ENCODE peak calls at places on chromosomes 6 and 20, in four cellular contexts. C, Q, V and O are unnamed samples.

GRCh38 chr6:7183707-7184106 is 75.9 kb downstream of the RREB1 start:
- DNase-seq in C (no peak), Q (no peak), V (no peak), O (no peak)

GRCh38 chr20:44104807-44105517 is 82.0 kb downstream of the JPH2 start:
- DNase-seq in C (no peak), Q (peak; percentile 72), V (peak; percentile 83), O (peak; percentile 47)

GRCh38 chr6:168208854-168209253 is 110.7 kb downstream of the DACT2 start:
- DNase-seq in C (no peak), Q (no peak), V (no peak), O (no peak)

GRCh38 chr20:62632575-62632974 is 9.7 kb upstream of the SLCO4A1 start:
- DNase-seq in C (no peak), Q (no peak), V (no peak), O (no peak)

GRCh38 chr6:48135352-48136084 is 24.5 kb upstream of the PTCHD4 start:
- DNase-seq in C (no peak), Q (peak; percentile 78), V (peak; percentile 88), O (peak; percentile 62)

GRCh38 chr6:27891300-27891913 is 20.8 kb downstream of the OR2B2 start:
- DNase-seq in C (no peak), Q (no peak), V (no peak), O (no peak)

GRCh38 chr20:55538261-55538908 is 466.9 kb downstream of the CBLN4 start:
- DNase-seq in C (no peak), Q (peak; percentile 46), V (peak; percentile 5), O (no peak)

GRCh38 chr6:143333081-143333480 is 117.4 kb downstream of the ADAT2 start:
- DNase-seq in C (no peak), Q (peak; percentile 91), V (peak; percentile 26), O (peak; percentile 47)

GRCh38 chr20:37776049-37776448 is 82.2 kb downstream of the CTNNBL1 start:
- DNase-seq in C (no peak), Q (no peak), V (no peak), O (no peak)

GRCh38 chr6:118377711-118378414 is 170.2 kb upstream of the PLN start:
- DNase-seq in C (no peak), Q (no peak), V (no peak), O (no peak)

GRCh38 chr20:20780127-20780822 is 67.8 kb upstream of the RALGAPA2 start:
- DNase-seq in C (no peak), Q (peak; percentile 70), V (no peak), O (peak; percentile 41)

GRCh38 chr20:5222919-5223634 is 93.7 kb downstream of the PROKR2 start:
- DNase-seq in C (peak; percentile 18), Q (peak; percentile 41), V (peak; percentile 46), O (peak; percentile 77)

GRCh38 chr6:30685157-30685976 is 1.1 kb downstream of the PPP1R18 start:
- DNase-seq in C (no peak), Q (peak; percentile 40), V (no peak), O (peak; percentile 60)

GRCh38 chr6:30687659-30688431 is 1.4 kb upstream of the PPP1R18 start:
- DNase-seq in C (no peak), Q (no peak), V (peak; percentile 41), O (peak; percentile 78)

GRCh38 chr6:30685977-30686907 is at the start of gene PPP1R18:
- DNase-seq in C (no peak), Q (peak; percentile 76), V (no peak), O (peak; percentile 86)

GRCh38 chr6:30688569-30688968 is 2.1 kb upstream of the PPP1R18 start:
- DNase-seq in C (no peak), Q (no peak), V (no peak), O (no peak)

DNA sequence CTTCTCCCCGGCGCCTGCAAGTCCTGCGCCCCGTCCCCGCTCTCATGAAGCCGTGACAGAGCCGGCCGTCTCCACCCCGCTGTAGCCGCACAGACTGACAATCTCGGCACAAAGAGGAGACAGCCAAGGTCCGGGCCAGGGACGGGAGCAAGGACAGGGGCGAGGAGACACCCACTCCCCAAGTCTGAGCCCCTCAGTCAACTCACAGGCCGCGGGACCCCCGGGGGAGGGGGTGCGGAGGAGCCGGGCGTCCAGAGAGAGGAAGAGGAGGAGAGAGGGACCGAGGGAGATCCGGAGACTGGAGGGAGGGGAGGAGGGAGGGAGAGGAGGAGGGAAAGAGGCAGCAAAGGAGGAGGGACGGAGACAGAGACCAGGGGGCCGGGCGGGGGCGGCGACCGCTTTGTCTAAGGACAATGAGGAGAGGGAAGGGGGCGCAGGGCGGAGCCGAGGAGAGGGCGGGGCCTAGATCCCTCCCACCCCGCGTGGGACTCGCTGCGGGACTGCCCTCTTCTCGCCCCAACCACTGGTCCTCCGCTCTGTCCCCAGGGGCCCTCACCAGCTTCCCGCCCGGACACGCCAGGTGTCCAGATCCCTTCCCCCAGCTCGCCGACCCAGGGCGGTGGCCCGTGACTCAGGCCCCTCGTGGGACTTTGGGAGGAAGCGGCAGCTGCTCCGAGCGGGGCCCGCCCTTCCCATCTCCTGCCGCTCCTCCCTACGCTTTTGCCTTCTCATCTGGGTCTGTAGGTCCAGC is 638 bp upstream of the PPP1R18 start:
- DNase-seq in C (no peak), Q (peak; percentile 99), V (peak; percentile 97), O (peak; percentile 99)
- H3K4me2 ChIP-seq in C (peak overlapping the region; percentile 98), Q (peak overlapping the region; percentile 95), V (peak overlapping the region; percentile 100), O (peak overlapping the region; percentile 100)

GRCh38 chr20:36097331-36097730 is 57.2 kb upstream of the EPB41L1 start:
- DNase-seq in C (no peak), Q (peak; percentile 34), V (peak; percentile 84), O (peak; percentile 47)
- H3K27me3 ChIP-seq in C (no peaks in the 10 kb centered on the region), Q (no peaks in the 10 kb centered on the region), V (no peaks in the 10 kb centered on the region), O (no peaks in the 10 kb centered on the region)

DNA sequence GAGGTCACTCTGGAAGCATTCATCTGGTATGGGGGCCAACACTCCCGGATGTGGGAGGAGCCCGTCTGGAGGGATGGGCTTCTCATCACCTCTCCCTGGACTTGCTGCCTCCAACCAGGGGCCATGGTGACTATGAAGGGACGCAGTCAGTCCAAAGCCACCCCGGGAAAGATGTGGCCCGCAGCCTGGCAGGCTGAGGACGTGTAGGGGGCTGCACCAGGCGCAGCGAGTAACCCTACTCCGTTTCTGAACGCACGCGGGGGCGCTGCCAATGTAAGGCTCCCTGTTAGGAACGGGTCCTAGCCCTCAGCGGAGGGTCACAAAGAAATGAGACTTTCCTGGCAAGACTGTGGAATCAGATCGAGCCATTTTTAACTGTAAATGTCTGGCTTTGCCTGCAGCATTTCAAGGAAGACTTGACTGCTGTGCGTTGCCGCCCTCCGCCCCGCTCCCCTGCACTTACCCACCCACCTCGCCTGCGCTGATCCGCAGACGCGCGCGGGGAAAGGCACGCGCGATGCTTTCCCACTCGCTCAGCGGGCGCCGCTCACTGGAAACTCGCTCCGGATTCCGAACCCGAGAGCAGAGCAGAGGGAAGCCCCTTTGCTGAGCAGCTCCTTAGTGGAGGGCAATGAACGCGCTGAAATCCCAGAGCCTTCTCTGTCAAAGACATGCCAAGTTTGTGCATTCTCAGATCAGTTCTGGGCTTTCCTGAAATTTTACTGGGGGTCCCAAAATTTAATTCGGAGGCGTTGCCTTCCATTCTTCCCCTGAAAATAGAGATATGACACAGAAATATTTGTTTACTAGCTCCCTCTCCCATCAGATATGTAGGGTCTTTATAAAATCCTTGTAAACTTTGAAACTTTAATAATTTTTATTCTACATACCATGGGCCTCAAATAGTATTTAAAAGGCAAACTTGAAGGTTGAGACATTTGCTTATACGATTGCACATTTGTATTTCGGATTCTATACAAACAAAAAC is 54.9 kb downstream of the IL20RA start:
- DNase-seq in C (no peak), Q (no peak), V (peak; percentile 6), O (peak; percentile 28)
- H3K4me2 ChIP-seq in C (no peak overlapping the region), Q (peak overlapping the region; percentile 50), V (peak overlapping the region; percentile 48), O (peak overlapping the region; percentile 49)

GRCh38 chr6:36327226-36328009 is 9.3 kb downstream of the BNIP5 start:
- DNase-seq in C (no peak), Q (no peak), V (no peak), O (no peak)

GRCh38 chr6:36328600-36328999 is 8.1 kb downstream of the BNIP5 start:
- DNase-seq in C (no peak), Q (no peak), V (no peak), O (no peak)

GRCh38 chr6:36329798-36330291 is 6.8 kb downstream of the BNIP5 start:
- DNase-seq in C (no peak), Q (no peak), V (no peak), O (no peak)

GRCh38 chr6:36333889-36334288 is 2.8 kb downstream of the BNIP5 start:
- DNase-seq in C (no peak), Q (no peak), V (peak; percentile 36), O (peak; percentile 42)

DNA sequence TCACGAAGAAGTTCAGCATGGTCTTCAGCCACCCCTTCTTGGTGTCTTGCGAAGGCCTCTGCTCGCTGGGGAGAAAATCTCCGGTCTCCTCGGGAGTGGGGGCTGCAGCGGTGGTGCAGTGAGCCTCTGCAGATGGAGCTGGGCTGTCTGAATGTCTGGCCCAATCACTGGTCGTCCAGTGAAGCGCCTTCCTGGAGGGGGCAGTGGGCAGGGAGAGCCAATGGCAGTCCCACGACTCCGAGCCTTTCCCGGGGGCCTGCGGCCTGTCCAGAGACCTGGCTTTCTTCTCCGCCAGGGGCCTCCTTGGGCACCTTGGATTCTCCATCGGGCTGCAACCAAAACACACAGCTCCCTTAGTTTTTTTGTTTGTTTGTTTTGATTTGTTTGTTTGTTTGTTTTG is 6.3 kb downstream of the BNIP5 start:
- DNase-seq in C (no peak), Q (no peak), V (no peak), O (no peak)
- H3K27me3 ChIP-seq in C (peaks cover 6% of the 10 kb centered on the region), Q (peaks cover 11% of the 10 kb centered on the region), V (peaks cover 55% of the 10 kb centered on the region), O (peaks cover 62% of the 10 kb centered on the region)